ENCODE peak calls at places on chromosomes 12 and 14, in seven cellular contexts. H is Calu3; M is ovary; B is CD8-positive, alpha-beta T cell; J is IMR-90; P is HFFc6; F is heart left ventricle. R is an unnamed sample.

GRCh38 chr12:117178301-117178700 is 12.0 kb downstream of the FBXO21 start:
- DNase-seq in H (no peak), M (no peak), B (no peak), J (no peak), P (no peak), F (no peak), R (no peak)

GRCh38 chr12:19546611-19547162 is 107.4 kb downstream of the AEBP2 start:
- DNase-seq in H (no peak), M (no peak), B (no peak), J (peak; percentile 54), P (peak; percentile 45), F (no peak), R (peak; percentile 42)

GRCh38 chr12:114673169-114673833 is 10.7 kb downstream of the TBX3 start:
- DNase-seq in H (no peak), M (peak; percentile 66), B (no peak), J (peak; percentile 93), P (peak; percentile 86), F (no peak), R (peak; percentile 89)

GRCh38 chr14:105891221-105891602 is 364.8 kb downstream of the TMEM121 start:
- DNase-seq in H (no peak), M (peak; percentile 8), B (no peak), J (no peak), P (no peak), F (peak; percentile 32), R (no peak)

GRCh38 chr14:39203659-39204606 is 28.9 kb downstream of the PNN start:
- DNase-seq in H (peak; percentile 31), M (no peak), B (no peak), J (no peak), P (no peak), F (no peak), R (no peak)

GRCh38 chr14:100348253-100348729 is 25.2 kb downstream of the SLC25A47 start:
- DNase-seq in H (no peak), M (no peak), B (no peak), J (no peak), P (no peak), F (no peak), R (no peak)

GRCh38 chr14:106129274-106129673 is 602.9 kb downstream of the TMEM121 start:
- DNase-seq in H (no peak), M (no peak), B (peak; percentile 37), J (no peak), P (no peak), F (no peak), R (no peak)

GRCh38 chr12:32533971-32534590 is 134.7 kb downstream of the FGD4 start:
- DNase-seq in H (peak; percentile 62), M (peak; percentile 53), B (no peak), J (peak; percentile 98), P (peak; percentile 95), F (no peak), R (peak; percentile 95)

GRCh38 chr14:61337893-61338292 is 16.5 kb downstream of the PRKCH start:
- DNase-seq in H (peak; percentile 46), M (no peak), B (peak; percentile 76), J (no peak), P (no peak), F (no peak), R (no peak)

GRCh38 chr12:2691340-2692111 is 103.2 kb upstream of the FKBP4 start:
- DNase-seq in H (no peak), M (no peak), B (peak; percentile 39), J (no peak), P (no peak), F (no peak), R (no peak)

DNA sequence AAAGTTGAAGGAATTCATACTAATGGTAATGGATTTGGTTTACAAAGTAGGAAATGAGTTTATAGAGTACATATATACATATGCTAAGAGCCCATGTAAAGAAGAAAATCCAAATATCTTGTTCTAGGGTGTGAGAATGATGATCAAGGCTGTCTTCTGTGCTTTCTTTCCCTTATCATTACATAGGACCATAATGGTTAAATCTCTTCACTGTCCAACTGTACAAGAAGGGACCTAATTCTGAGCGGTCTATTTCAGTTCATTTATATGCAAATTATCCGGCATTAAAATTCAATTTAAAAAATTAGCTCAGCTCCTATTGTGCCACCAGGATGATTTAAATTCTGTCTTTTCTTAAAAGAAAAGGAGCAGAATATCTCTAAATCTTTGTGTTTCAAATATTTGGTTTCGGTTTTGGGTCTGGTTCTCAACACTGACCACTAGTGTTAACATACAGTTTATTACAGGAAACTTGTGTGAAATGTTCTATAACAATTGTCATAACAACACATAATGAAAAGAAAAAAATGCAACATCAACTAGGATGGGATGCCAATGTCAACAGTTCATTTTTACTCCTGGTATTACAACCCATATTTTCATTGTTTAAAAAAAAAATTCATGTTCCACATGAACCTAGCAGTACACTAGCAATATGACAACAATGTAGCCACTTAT is 16.8 kb downstream of the OR4K1 start:
- DNase-seq in H (no peak), M (no peak), B (no peak), J (no peak), P (no peak), F (no peak), R (no peak)
- TF ChIP-seq CTCF in H (no peak), M (no peak), B (no peak), J (no peak), P (no peak), F (no peak), R (no peak)

DNA sequence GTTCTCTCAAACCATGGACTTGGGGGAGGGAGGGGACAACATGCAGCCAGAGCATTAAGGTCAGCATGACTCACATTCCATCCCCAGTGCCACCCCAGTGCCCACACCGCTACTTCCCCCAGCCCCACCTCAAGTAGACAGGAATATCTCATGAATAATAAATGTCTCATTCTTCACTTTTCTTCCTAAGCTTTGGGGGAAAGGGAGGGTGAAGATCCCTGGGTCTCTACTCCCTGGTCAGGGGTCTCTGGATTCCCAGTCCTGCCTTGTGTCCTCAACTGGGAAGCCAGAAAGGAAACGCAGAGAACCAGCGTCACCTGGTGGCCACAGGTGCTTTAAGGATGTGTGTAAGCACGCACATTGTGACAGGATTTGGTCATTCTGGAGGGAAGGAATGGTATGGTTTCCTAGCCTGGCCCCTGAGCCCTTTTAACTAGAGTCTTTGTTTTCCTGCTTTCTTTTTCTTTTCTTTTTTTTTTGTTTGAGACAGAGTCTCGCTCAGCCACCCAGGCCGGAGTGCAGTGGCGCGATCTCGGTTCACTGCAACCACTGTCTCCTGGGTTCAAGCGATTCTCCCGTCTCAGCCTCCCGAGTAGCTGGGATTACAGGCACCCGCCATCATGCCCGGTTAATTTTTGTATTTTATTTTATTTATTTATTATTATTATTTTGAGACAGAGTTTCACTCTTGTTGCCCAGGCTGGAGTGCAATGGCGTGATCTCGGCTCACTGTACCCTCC is 3.4 kb downstream of the GPR84 start:
- DNase-seq in H (peak; percentile 89), M (peak; percentile 90), B (peak; percentile 53), J (peak; percentile 82), P (peak; percentile 56), F (peak; percentile 82), R (peak; percentile 83)
- TF ChIP-seq CTCF in H (peak; percentile 86), M (peak; percentile 86), B (peak; percentile 61), J (peak; percentile 93), P (peak; percentile 91), F (peak; percentile 50), R (peak; percentile 91)

GRCh38 chr12:103626498-103626897 is 39.4 kb downstream of the STAB2 start:
- DNase-seq in H (peak; percentile 59), M (peak; percentile 24), B (no peak), J (peak; percentile 51), P (peak; percentile 60), F (peak; percentile 63), R (peak; percentile 49)
- TF ChIP-seq CTCF in H (no peak), M (no peak), B (no peak), J (peak; percentile 39), P (peak; percentile 50), F (no peak), R (peak; percentile 33)

GRCh38 chr14:22471545-22472121 is 117.4 kb downstream of the DAD1 start:
- DNase-seq in H (peak; percentile 76), M (peak; percentile 35), B (no peak), J (peak; percentile 32), P (no peak), F (peak; percentile 61), R (peak; percentile 65)
- TF ChIP-seq CTCF in H (peak; percentile 60), M (no peak), B (no peak), J (peak; percentile 47), P (peak; percentile 73), F (peak; percentile 24), R (peak; percentile 71)

DNA sequence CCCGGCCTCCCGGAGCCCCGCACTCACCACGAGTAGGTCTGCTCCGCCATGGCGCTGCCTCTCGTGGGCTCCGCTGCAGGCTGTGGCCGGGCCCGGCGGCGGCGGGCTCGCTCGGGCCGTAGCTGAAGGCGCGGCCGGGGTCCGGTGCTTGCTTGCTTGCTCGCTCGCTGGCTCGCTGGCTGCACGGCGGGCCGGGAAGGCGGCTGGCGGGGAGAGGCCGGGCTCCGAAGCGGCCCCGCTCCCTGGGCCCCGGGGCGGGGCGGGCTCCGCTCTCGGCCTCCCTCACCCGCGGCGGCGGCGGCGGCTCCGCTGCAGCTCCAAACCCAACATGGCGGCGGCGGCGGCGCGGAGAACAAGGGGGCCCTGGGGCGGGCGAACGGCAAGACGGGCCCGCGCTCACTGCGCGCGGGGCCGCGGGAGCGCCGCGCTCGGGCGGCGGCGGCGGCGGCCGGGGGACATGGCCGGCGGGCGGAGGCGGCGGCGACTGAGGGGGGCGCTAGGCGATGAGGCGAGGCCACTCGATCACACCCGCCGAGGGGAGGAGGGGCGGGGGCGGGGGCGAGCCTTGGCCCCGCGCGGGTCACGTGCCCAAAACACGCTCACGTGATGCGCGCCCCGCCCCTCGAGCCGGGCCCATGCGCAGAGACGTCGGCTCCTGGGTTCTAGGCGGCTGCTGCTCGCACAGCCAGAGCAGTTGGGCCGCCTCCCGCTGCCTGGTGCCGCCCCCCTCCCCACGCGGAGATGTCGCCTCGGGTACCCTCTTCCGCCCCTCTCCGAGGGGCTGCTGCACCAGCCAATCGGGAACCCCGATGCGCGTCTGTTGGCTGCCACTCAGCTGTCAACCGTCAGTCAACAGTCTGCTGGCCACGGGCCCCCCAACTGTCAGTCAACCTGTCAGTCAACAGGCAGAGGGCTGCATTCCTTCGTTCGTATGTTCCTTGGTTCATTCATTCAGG is at the start of gene SPPL3:
- DNase-seq in H (peak; percentile 97), M (peak; percentile 95), B (peak; percentile 94), J (peak; percentile 73), P (peak; percentile 62), F (peak; percentile 97), R (peak; percentile 86)
- TF ChIP-seq CTCF in H (no peak), M (no peak), B (no peak), J (no peak), P (no peak), F (no peak), R (no peak)

GRCh38 chr12:109582636-109583035 is 9.0 kb downstream of the MVK start:
- DNase-seq in H (peak; percentile 39), M (no peak), B (no peak), J (no peak), P (no peak), F (peak; percentile 44), R (no peak)
- TF ChIP-seq CTCF in H (no peak), M (no peak), B (no peak), J (no peak), P (no peak), F (no peak), R (no peak)

R was measured in astrocyte of the spinal cord.